ENCODE peak calls at places on chromosome 11, in four cellular contexts. One of them, this sample, is unnamed.

GRCh38 chr11:2443881-2444300 is 423 bp downstream of the TRPM5 start:
- DNase-seq in stimulated activated CD4-positive, alpha-beta T cell treated with anti-CD3 and anti-CD28 coated beads, Interleukin-12 subunit alpha, Interleukin-12 subunit beta, amount 100 ng/mL, for 48 hours: no peak
- DNase-seq in ELR: no peak
- DNase-seq in NCI-H1105 treated with DMSO at 0.1 percent for 48 hours: no peak
- DNase-seq in this sample: no peak

GRCh38 chr11:123303924-123304323 is 108.9 kb upstream of the CLMP start:
- DNase-seq in stimulated activated CD4-positive, alpha-beta T cell treated with anti-CD3 and anti-CD28 coated beads, Interleukin-12 subunit alpha, Interleukin-12 subunit beta, amount 100 ng/mL, for 48 hours: no peak
- DNase-seq in ELR: no peak
- DNase-seq in NCI-H1105 treated with DMSO at 0.1 percent for 48 hours: no peak
- DNase-seq in this sample: no peak

GRCh38 chr11:67691149-67691548 is 16.7 kb upstream of the ALDH3B2 start:
- DNase-seq in stimulated activated CD4-positive, alpha-beta T cell treated with anti-CD3 and anti-CD28 coated beads, Interleukin-12 subunit alpha, Interleukin-12 subunit beta, amount 100 ng/mL, for 48 hours: no peak
- DNase-seq in ELR: peak; percentile 23
- DNase-seq in NCI-H1105 treated with DMSO at 0.1 percent for 48 hours: no peak
- DNase-seq in this sample: peak; percentile 38

GRCh38 chr11:126518130-126518995 is 162.9 kb downstream of the ST3GAL4 start:
- DNase-seq in stimulated activated CD4-positive, alpha-beta T cell treated with anti-CD3 and anti-CD28 coated beads, Interleukin-12 subunit alpha, Interleukin-12 subunit beta, amount 100 ng/mL, for 48 hours: no peak
- DNase-seq in ELR: no peak
- DNase-seq in NCI-H1105 treated with DMSO at 0.1 percent for 48 hours: no peak
- DNase-seq in this sample: no peak

GRCh38 chr11:1226981-1227550 is 4.2 kb downstream of the MUC5B start:
- DNase-seq in stimulated activated CD4-positive, alpha-beta T cell treated with anti-CD3 and anti-CD28 coated beads, Interleukin-12 subunit alpha, Interleukin-12 subunit beta, amount 100 ng/mL, for 48 hours: no peak
- DNase-seq in ELR: peak; percentile 18
- DNase-seq in NCI-H1105 treated with DMSO at 0.1 percent for 48 hours: no peak
- DNase-seq in this sample: peak; percentile 32

GRCh38 chr11:13091804-13092203 is 82.7 kb downstream of the RASSF10 start:
- DNase-seq in stimulated activated CD4-positive, alpha-beta T cell treated with anti-CD3 and anti-CD28 coated beads, Interleukin-12 subunit alpha, Interleukin-12 subunit beta, amount 100 ng/mL, for 48 hours: no peak
- DNase-seq in ELR: no peak
- DNase-seq in NCI-H1105 treated with DMSO at 0.1 percent for 48 hours: no peak
- DNase-seq in this sample: no peak

GRCh38 chr11:72293910-72294533 is 50.0 kb upstream of the PHOX2A start:
- DNase-seq in stimulated activated CD4-positive, alpha-beta T cell treated with anti-CD3 and anti-CD28 coated beads, Interleukin-12 subunit alpha, Interleukin-12 subunit beta, amount 100 ng/mL, for 48 hours: no peak
- DNase-seq in ELR: no peak
- DNase-seq in NCI-H1105 treated with DMSO at 0.1 percent for 48 hours: no peak
- DNase-seq in this sample: no peak

GRCh38 chr11:91158297-91158696 is 935.4 kb upstream of the CHORDC1 start:
- DNase-seq in stimulated activated CD4-positive, alpha-beta T cell treated with anti-CD3 and anti-CD28 coated beads, Interleukin-12 subunit alpha, Interleukin-12 subunit beta, amount 100 ng/mL, for 48 hours: no peak
- DNase-seq in ELR: no peak
- DNase-seq in NCI-H1105 treated with DMSO at 0.1 percent for 48 hours: no peak
- DNase-seq in this sample: no peak

GRCh38 chr11:61682093-61682732 is 2.0 kb downstream of the DAGLA start:
- DNase-seq in stimulated activated CD4-positive, alpha-beta T cell treated with anti-CD3 and anti-CD28 coated beads, Interleukin-12 subunit alpha, Interleukin-12 subunit beta, amount 100 ng/mL, for 48 hours: no peak
- DNase-seq in ELR: peak; percentile 27
- DNase-seq in NCI-H1105 treated with DMSO at 0.1 percent for 48 hours: no peak
- DNase-seq in this sample: peak; percentile 90

GRCh38 chr11:66844496-66845142 is 1.4 kb downstream of the RCE1 start:
- DNase-seq in stimulated activated CD4-positive, alpha-beta T cell treated with anti-CD3 and anti-CD28 coated beads, Interleukin-12 subunit alpha, Interleukin-12 subunit beta, amount 100 ng/mL, for 48 hours: no peak
- DNase-seq in ELR: no peak
- DNase-seq in NCI-H1105 treated with DMSO at 0.1 percent for 48 hours: no peak
- DNase-seq in this sample: peak; percentile 38

GRCh38 chr11:116601734-116602636 is 170.8 kb downstream of the BUD13 start:
- DNase-seq in stimulated activated CD4-positive, alpha-beta T cell treated with anti-CD3 and anti-CD28 coated beads, Interleukin-12 subunit alpha, Interleukin-12 subunit beta, amount 100 ng/mL, for 48 hours: no peak
- DNase-seq in ELR: no peak
- DNase-seq in NCI-H1105 treated with DMSO at 0.1 percent for 48 hours: no peak
- DNase-seq in this sample: no peak

GRCh38 chr11:83865636-83866461 is 579.7 kb upstream of the CCDC90B start:
- DNase-seq in stimulated activated CD4-positive, alpha-beta T cell treated with anti-CD3 and anti-CD28 coated beads, Interleukin-12 subunit alpha, Interleukin-12 subunit beta, amount 100 ng/mL, for 48 hours: no peak
- DNase-seq in ELR: peak; percentile 36
- DNase-seq in NCI-H1105 treated with DMSO at 0.1 percent for 48 hours: no peak
- DNase-seq in this sample: no peak

GRCh38 chr11:122375687-122376399 is 259.8 kb upstream of the BLID start:
- DNase-seq in stimulated activated CD4-positive, alpha-beta T cell treated with anti-CD3 and anti-CD28 coated beads, Interleukin-12 subunit alpha, Interleukin-12 subunit beta, amount 100 ng/mL, for 48 hours: no peak
- DNase-seq in ELR: peak; percentile 51
- DNase-seq in NCI-H1105 treated with DMSO at 0.1 percent for 48 hours: no peak
- DNase-seq in this sample: no peak

GRCh38 chr11:86160546-86161149 is 83.9 kb upstream of the EED start:
- DNase-seq in stimulated activated CD4-positive, alpha-beta T cell treated with anti-CD3 and anti-CD28 coated beads, Interleukin-12 subunit alpha, Interleukin-12 subunit beta, amount 100 ng/mL, for 48 hours: no peak
- DNase-seq in ELR: peak; percentile 79
- DNase-seq in NCI-H1105 treated with DMSO at 0.1 percent for 48 hours: no peak
- DNase-seq in this sample: peak; percentile 89

GRCh38 chr11:64331569-64332371 is 8.2 kb upstream of the CCDC88B start:
- DNase-seq in stimulated activated CD4-positive, alpha-beta T cell treated with anti-CD3 and anti-CD28 coated beads, Interleukin-12 subunit alpha, Interleukin-12 subunit beta, amount 100 ng/mL, for 48 hours: peak; percentile 75
- DNase-seq in ELR: peak; percentile 96
- DNase-seq in NCI-H1105 treated with DMSO at 0.1 percent for 48 hours: no peak
- DNase-seq in this sample: peak; percentile 42

GRCh38 chr11:73520358-73521061 is 77.4 kb downstream of the FAM168A start:
- DNase-seq in stimulated activated CD4-positive, alpha-beta T cell treated with anti-CD3 and anti-CD28 coated beads, Interleukin-12 subunit alpha, Interleukin-12 subunit beta, amount 100 ng/mL, for 48 hours: no peak
- DNase-seq in ELR: no peak
- DNase-seq in NCI-H1105 treated with DMSO at 0.1 percent for 48 hours: peak; percentile 73
- DNase-seq in this sample: no peak

GRCh38 chr11:105000797-105001196 is 22.2 kb downstream of the CASP5 start:
- DNase-seq in stimulated activated CD4-positive, alpha-beta T cell treated with anti-CD3 and anti-CD28 coated beads, Interleukin-12 subunit alpha, Interleukin-12 subunit beta, amount 100 ng/mL, for 48 hours: peak; percentile 28
- DNase-seq in ELR: peak; percentile 15
- DNase-seq in NCI-H1105 treated with DMSO at 0.1 percent for 48 hours: no peak
- DNase-seq in this sample: no peak

GRCh38 chr11:81888391-81888790 is 845.3 kb downstream of the FAM181B start:
- DNase-seq in stimulated activated CD4-positive, alpha-beta T cell treated with anti-CD3 and anti-CD28 coated beads, Interleukin-12 subunit alpha, Interleukin-12 subunit beta, amount 100 ng/mL, for 48 hours: no peak
- DNase-seq in ELR: no peak
- DNase-seq in NCI-H1105 treated with DMSO at 0.1 percent for 48 hours: no peak
- DNase-seq in this sample: no peak

GRCh38 chr11:86275493-86276370 is 26.3 kb upstream of the HIKESHI start:
- DNase-seq in stimulated activated CD4-positive, alpha-beta T cell treated with anti-CD3 and anti-CD28 coated beads, Interleukin-12 subunit alpha, Interleukin-12 subunit beta, amount 100 ng/mL, for 48 hours: no peak
- DNase-seq in ELR: no peak
- DNase-seq in NCI-H1105 treated with DMSO at 0.1 percent for 48 hours: peak; percentile 12
- DNase-seq in this sample: no peak

GRCh38 chr11:132452616-132453015 is 1079.7 kb downstream of the OPCML start:
- DNase-seq in stimulated activated CD4-positive, alpha-beta T cell treated with anti-CD3 and anti-CD28 coated beads, Interleukin-12 subunit alpha, Interleukin-12 subunit beta, amount 100 ng/mL, for 48 hours: no peak
- DNase-seq in ELR: no peak
- DNase-seq in NCI-H1105 treated with DMSO at 0.1 percent for 48 hours: no peak
- DNase-seq in this sample: no peak

GRCh38 chr11:70887428-70887827 is 364.9 kb downstream of the SHANK2 start:
- DNase-seq in stimulated activated CD4-positive, alpha-beta T cell treated with anti-CD3 and anti-CD28 coated beads, Interleukin-12 subunit alpha, Interleukin-12 subunit beta, amount 100 ng/mL, for 48 hours: no peak
- DNase-seq in ELR: no peak
- DNase-seq in NCI-H1105 treated with DMSO at 0.1 percent for 48 hours: no peak
- DNase-seq in this sample: no peak

GRCh38 chr11:66082936-66083698 is 13.0 kb downstream of the PACS1 start:
- DNase-seq in stimulated activated CD4-positive, alpha-beta T cell treated with anti-CD3 and anti-CD28 coated beads, Interleukin-12 subunit alpha, Interleukin-12 subunit beta, amount 100 ng/mL, for 48 hours: no peak
- DNase-seq in ELR: no peak
- DNase-seq in NCI-H1105 treated with DMSO at 0.1 percent for 48 hours: peak; percentile 92
- DNase-seq in this sample: no peak

GRCh38 chr11:11640996-11641395 is 19.2 kb upstream of the GALNT18 start:
- DNase-seq in stimulated activated CD4-positive, alpha-beta T cell treated with anti-CD3 and anti-CD28 coated beads, Interleukin-12 subunit alpha, Interleukin-12 subunit beta, amount 100 ng/mL, for 48 hours: no peak
- DNase-seq in ELR: no peak
- DNase-seq in NCI-H1105 treated with DMSO at 0.1 percent for 48 hours: no peak
- DNase-seq in this sample: no peak

This sample was measured in Caco-2.